ENCODE peak calls at places on chromosomes 4 and X, in nine cellular contexts. P, K, D, E, W, X, F, J and A are unnamed samples.

GRCh38 chr4:26325191-26325590 is 4.4 kb downstream of the RBPJ start:
- DNase-seq in P (no peak), K (no peak), D (no peak), E (peak; percentile 59), W (peak; percentile 45), X (peak; percentile 31), F (peak; percentile 21), J (peak; percentile 40), A (peak; percentile 24)

GRCh38 chrX:144896323-144896722 is 351.0 kb upstream of the SPANXN1 start:
- DNase-seq in P (no peak), K (no peak), D (no peak), E (peak; percentile 1), W (peak; percentile 20), X (no peak), F (peak; percentile 0), J (no peak), A (peak; percentile 3)

GRCh38 chr4:23903859-23904438 is 14.1 kb upstream of the PPARGC1A start:
- DNase-seq in P (peak; percentile 6), K (no peak), D (no peak), E (no peak), W (no peak), X (no peak), F (no peak), J (no peak), A (peak; percentile 64)

GRCh38 chr4:760616-761015 is 55.0 kb downstream of the PCGF3 start:
- DNase-seq in P (no peak), K (no peak), D (no peak), E (no peak), W (no peak), X (no peak), F (no peak), J (no peak), A (no peak)

GRCh38 chr4:107037188-107037587 is 1.1 kb upstream of the DKK2 start:
- DNase-seq in P (peak; percentile 55), K (peak; percentile 75), D (no peak), E (peak; percentile 87), W (no peak), X (no peak), F (peak; percentile 74), J (peak; percentile 18), A (no peak)

GRCh38 chr4:153735901-153736461 is 23.8 kb downstream of the RNF175 start:
- DNase-seq in P (no peak), K (no peak), D (no peak), E (no peak), W (no peak), X (no peak), F (no peak), J (peak; percentile 45), A (no peak)

GRCh38 chrX:48761674-48762471 is at the start of gene GLOD5:
- DNase-seq in P (peak; percentile 77), K (no peak), D (no peak), E (peak; percentile 5), W (peak; percentile 44), X (peak; percentile 39), F (peak; percentile 41), J (no peak), A (peak; percentile 4)

GRCh38 chrX:115632455-115632854 is 71.5 kb downstream of the PLS3 start:
- DNase-seq in P (no peak), K (no peak), D (no peak), E (no peak), W (no peak), X (no peak), F (no peak), J (peak; percentile 60), A (no peak)

GRCh38 chrX:24760601-24761000 is 66.9 kb downstream of the POLA1 start:
- DNase-seq in P (no peak), K (no peak), D (no peak), E (peak; percentile 23), W (no peak), X (no peak), F (no peak), J (peak; percentile 81), A (peak; percentile 50)

GRCh38 chrX:10781847-10782530 is 161.6 kb upstream of the MID1 start:
- DNase-seq in P (no peak), K (no peak), D (no peak), E (no peak), W (no peak), X (no peak), F (no peak), J (no peak), A (no peak)

GRCh38 chr4:80307774-80308465 is 27.6 kb upstream of the CFAP299 start:
- DNase-seq in P (peak; percentile 10), K (peak; percentile 16), D (no peak), E (peak; percentile 14), W (no peak), X (no peak), F (no peak), J (peak; percentile 82), A (peak; percentile 50)

GRCh38 chr4:66123195-66123594 is 452.9 kb upstream of the EPHA5 start:
- DNase-seq in P (no peak), K (no peak), D (no peak), E (no peak), W (no peak), X (no peak), F (no peak), J (peak; percentile 3), A (no peak)

GRCh38 chr4:30882995-30883675 is 163.0 kb downstream of the PCDH7 start:
- DNase-seq in P (no peak), K (no peak), D (no peak), E (no peak), W (no peak), X (no peak), F (no peak), J (peak; percentile 54), A (no peak)

GRCh38 chr4:64721106-64721505 is 311.9 kb upstream of the TECRL start:
- DNase-seq in P (no peak), K (no peak), D (no peak), E (no peak), W (no peak), X (no peak), F (no peak), J (no peak), A (no peak)

GRCh38 chr4:122632396-122633143 is 11.7 kb upstream of the IL21 start:
- DNase-seq in P (no peak), K (no peak), D (no peak), E (no peak), W (no peak), X (no peak), F (no peak), J (peak; percentile 74), A (no peak)

GRCh38 chrX:51893931-51894696 is 691 bp downstream of the MAGED1 start:
- DNase-seq in P (peak; percentile 62), K (peak; percentile 53), D (no peak), E (peak; percentile 59), W (peak; percentile 6), X (peak; percentile 7), F (peak; percentile 42), J (no peak), A (peak; percentile 38)

GRCh38 chr4:7491915-7492314 is 57.2 kb upstream of the PSAPL1 start:
- DNase-seq in P (no peak), K (no peak), D (no peak), E (no peak), W (no peak), X (no peak), F (no peak), J (no peak), A (no peak)

GRCh38 chr4:23171971-23172370 is 479.2 kb downstream of the GBA3 start:
- DNase-seq in P (no peak), K (no peak), D (no peak), E (no peak), W (no peak), X (no peak), F (no peak), J (peak; percentile 14), A (no peak)

DNA sequence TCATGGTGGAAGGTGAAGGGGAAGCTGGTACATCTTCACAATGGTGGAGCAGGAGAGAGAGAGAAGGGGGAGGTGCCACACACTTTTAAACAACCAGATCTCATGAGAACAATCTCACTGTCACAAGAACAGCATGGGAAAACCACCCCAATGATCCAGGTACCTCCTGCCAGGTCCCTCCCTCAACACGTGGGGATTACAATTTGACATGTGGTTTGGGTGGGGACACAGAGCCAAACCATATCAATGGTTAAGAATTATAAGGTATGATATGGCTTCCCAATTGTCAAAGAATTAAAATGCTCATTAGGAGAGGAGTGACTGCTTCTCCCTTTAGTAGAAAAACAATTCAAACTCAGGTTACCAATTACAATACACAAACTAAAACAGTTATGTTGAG is 143.3 kb downstream of the PDLIM5 start:
- DNase-seq in P (no peak), K (no peak), D (no peak), E (no peak), W (no peak), X (no peak), F (no peak), J (no peak), A (no peak)
- H3K27ac ChIP-seq in P (no peak overlapping the region), K (no peak overlapping the region), D (no peak overlapping the region), E (peak overlapping the region; percentile 62), W (no peak overlapping the region), X (no peak overlapping the region), F (peak overlapping the region; percentile 63), J (no peak overlapping the region), A (no peak overlapping the region)

GRCh38 chr4:28378109-28378830 is 1517.6 kb downstream of the STIM2 start:
- DNase-seq in P (no peak), K (no peak), D (no peak), E (no peak), W (no peak), X (peak; percentile 2), F (no peak), J (no peak), A (no peak)
- H3K9me3 ChIP-seq in P (no peaks in the 10 kb centered on the region), K (no peaks in the 10 kb centered on the region), D (no peaks in the 10 kb centered on the region), E (no peaks in the 10 kb centered on the region), W (no peaks in the 10 kb centered on the region), X (no peaks in the 10 kb centered on the region), F (no peaks in the 10 kb centered on the region), J (no peaks in the 10 kb centered on the region), A (no peaks in the 10 kb centered on the region)

DNA sequence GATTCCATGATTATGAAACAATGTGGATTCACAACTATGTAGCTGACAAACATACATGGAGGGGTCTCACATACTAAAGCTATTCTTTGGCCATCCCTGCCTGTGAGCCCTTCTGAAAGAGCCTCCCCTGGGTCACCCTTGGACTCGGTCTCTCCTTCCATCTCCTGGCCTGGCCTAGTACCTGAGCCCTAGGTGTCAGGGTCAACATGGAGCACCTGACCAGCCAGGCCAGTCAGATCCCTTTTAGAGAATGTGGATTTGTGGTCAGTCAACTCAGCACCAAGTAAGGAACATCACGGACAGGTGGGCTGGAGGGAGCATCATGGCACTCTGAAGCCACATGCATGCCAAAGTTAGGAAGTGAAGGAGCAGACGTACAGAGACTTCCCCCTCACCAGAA is 16.3 kb downstream of the ATP8A1 start:
- DNase-seq in P (no peak), K (no peak), D (no peak), E (no peak), W (no peak), X (no peak), F (no peak), J (no peak), A (no peak)
- H3K27ac ChIP-seq in P (no peak overlapping the region), K (no peak overlapping the region), D (no peak overlapping the region), E (no peak overlapping the region), W (peak overlapping the region; percentile 86), X (no peak overlapping the region), F (no peak overlapping the region), J (no peak overlapping the region), A (no peak overlapping the region)

GRCh38 chrX:146355440-146355839 is 454.1 kb upstream of the CXorf51B start:
- DNase-seq in P (no peak), K (no peak), D (no peak), E (no peak), W (no peak), X (no peak), F (no peak), J (no peak), A (no peak)
- H3K9me3 ChIP-seq in P (no peaks in the 10 kb centered on the region), K (no peaks in the 10 kb centered on the region), D (no peaks in the 10 kb centered on the region), E (peaks cover 32% of the 10 kb centered on the region), W (no peaks in the 10 kb centered on the region), X (no peaks in the 10 kb centered on the region), F (peaks cover 2% of the 10 kb centered on the region), J (no peaks in the 10 kb centered on the region), A (no peaks in the 10 kb centered on the region)